ENCODE peak calls at places on chromosome 15, in eight cellular contexts. One of them, this sample, is unnamed.

GRCh38 chr15:43625086-43625485 is 6.5 kb upstream of the STRC start:
- DNase-seq in breast epithelium: no peak
- DNase-seq in endothelial cell of umbilical vein: no peak
- DNase-seq in heart left ventricle: no peak
- DNase-seq in lower leg skin: no peak
- DNase-seq in tibial nerve: no peak
- DNase-seq in adrenal gland: no peak
- DNase-seq in K562: no peak
- DNase-seq in this sample: no peak

GRCh38 chr15:66489179-66489791 is 8.3 kb downstream of the SNAPC5 start:
- DNase-seq in lower leg skin: peak
- DNase-seq in breast epithelium: no peak
- DNase-seq in adrenal gland: no peak
- DNase-seq in tibial nerve: no peak
- DNase-seq in endothelial cell of umbilical vein: no peak
- DNase-seq in heart left ventricle: no peak
- DNase-seq in K562: no peak
- DNase-seq in this sample: no peak

GRCh38 chr15:55879181-55879580 is 114.2 kb downstream of the NEDD4 start:
- DNase-seq in lower leg skin: no peak
- DNase-seq in tibial nerve: no peak
- DNase-seq in breast epithelium: no peak
- DNase-seq in endothelial cell of umbilical vein: peak
- DNase-seq in K562: no peak
- DNase-seq in heart left ventricle: no peak
- DNase-seq in adrenal gland: no peak
- DNase-seq in this sample: no peak

GRCh38 chr15:25091421-25092158 is 136.8 kb downstream of the SNRPN start:
- DNase-seq in tibial nerve: no peak
- DNase-seq in adrenal gland: no peak
- DNase-seq in endothelial cell of umbilical vein: no peak
- DNase-seq in breast epithelium: no peak
- DNase-seq in heart left ventricle: no peak
- DNase-seq in K562: no peak
- DNase-seq in lower leg skin: no peak
- DNase-seq in this sample: no peak

GRCh38 chr15:70447511-70447910 is 315.8 kb downstream of the UACA start:
- DNase-seq in K562: no peak
- DNase-seq in heart left ventricle: no peak
- DNase-seq in endothelial cell of umbilical vein: no peak
- DNase-seq in adrenal gland: no peak
- DNase-seq in lower leg skin: no peak
- DNase-seq in tibial nerve: no peak
- DNase-seq in breast epithelium: no peak
- DNase-seq in this sample: peak

GRCh38 chr15:39549912-39550311 is 31.0 kb upstream of the THBS1 start:
- DNase-seq in adrenal gland: no peak
- DNase-seq in endothelial cell of umbilical vein: no peak
- DNase-seq in breast epithelium: no peak
- DNase-seq in K562: no peak
- DNase-seq in lower leg skin: no peak
- DNase-seq in tibial nerve: peak
- DNase-seq in heart left ventricle: no peak
- DNase-seq in this sample: no peak

GRCh38 chr15:63874616-63875015 is 40.9 kb upstream of the HERC1 start:
- DNase-seq in breast epithelium: no peak
- DNase-seq in adrenal gland: no peak
- DNase-seq in lower leg skin: no peak
- DNase-seq in tibial nerve: no peak
- DNase-seq in heart left ventricle: no peak
- DNase-seq in endothelial cell of umbilical vein: no peak
- DNase-seq in K562: no peak
- DNase-seq in this sample: no peak

GRCh38 chr15:39125904-39126303 is 455.0 kb upstream of the THBS1 start:
- DNase-seq in tibial nerve: no peak
- DNase-seq in lower leg skin: no peak
- DNase-seq in K562: peak
- DNase-seq in breast epithelium: no peak
- DNase-seq in endothelial cell of umbilical vein: peak
- DNase-seq in adrenal gland: peak
- DNase-seq in heart left ventricle: no peak
- DNase-seq in this sample: peak

GRCh38 chr15:70535071-70535954 is 228.0 kb downstream of the UACA start:
- DNase-seq in breast epithelium: no peak
- DNase-seq in endothelial cell of umbilical vein: no peak
- DNase-seq in K562: no peak
- DNase-seq in heart left ventricle: no peak
- DNase-seq in lower leg skin: no peak
- DNase-seq in adrenal gland: no peak
- DNase-seq in tibial nerve: no peak
- DNase-seq in this sample: no peak

GRCh38 chr15:53716909-53717878 is 42.3 kb downstream of the WDR72 start:
- DNase-seq in K562: no peak
- DNase-seq in endothelial cell of umbilical vein: peak
- DNase-seq in adrenal gland: no peak
- DNase-seq in tibial nerve: no peak
- DNase-seq in heart left ventricle: no peak
- DNase-seq in lower leg skin: no peak
- DNase-seq in breast epithelium: no peak
- DNase-seq in this sample: peak

GRCh38 chr15:77907824-77908751 is 169.4 kb downstream of the TBC1D2B start:
- DNase-seq in heart left ventricle: no peak
- DNase-seq in breast epithelium: no peak
- DNase-seq in adrenal gland: peak
- DNase-seq in K562: peak
- DNase-seq in tibial nerve: no peak
- DNase-seq in endothelial cell of umbilical vein: no peak
- DNase-seq in lower leg skin: peak
- DNase-seq in this sample: peak

GRCh38 chr15:58731756-58732535 is 17.6 kb downstream of the ADAM10 start:
- DNase-seq in adrenal gland: peak
- DNase-seq in tibial nerve: peak
- DNase-seq in K562: peak
- DNase-seq in heart left ventricle: no peak
- DNase-seq in lower leg skin: no peak
- DNase-seq in endothelial cell of umbilical vein: peak
- DNase-seq in breast epithelium: no peak
- DNase-seq in this sample: no peak

GRCh38 chr15:67587754-67588153 is 45.3 kb downstream of the MAP2K5 start:
- DNase-seq in heart left ventricle: no peak
- DNase-seq in adrenal gland: no peak
- DNase-seq in K562: no peak
- DNase-seq in tibial nerve: no peak
- DNase-seq in endothelial cell of umbilical vein: no peak
- DNase-seq in breast epithelium: no peak
- DNase-seq in lower leg skin: no peak
- DNase-seq in this sample: no peak

GRCh38 chr15:64151727-64152506 is at the start of gene SNX22:
- DNase-seq in K562: no peak
- DNase-seq in tibial nerve: no peak
- DNase-seq in adrenal gland: no peak
- DNase-seq in endothelial cell of umbilical vein: peak
- DNase-seq in breast epithelium: no peak
- DNase-seq in lower leg skin: peak
- DNase-seq in heart left ventricle: no peak
- DNase-seq in this sample: peak

GRCh38 chr15:59553879-59554735 is 57.5 kb upstream of the GCNT3 start:
- DNase-seq in adrenal gland: no peak
- DNase-seq in endothelial cell of umbilical vein: peak
- DNase-seq in breast epithelium: peak
- DNase-seq in heart left ventricle: no peak
- DNase-seq in K562: no peak
- DNase-seq in lower leg skin: no peak
- DNase-seq in tibial nerve: no peak
- DNase-seq in this sample: no peak

GRCh38 chr15:31338879-31339557 is 12.4 kb downstream of the KLF13 start:
- DNase-seq in heart left ventricle: peak
- DNase-seq in lower leg skin: no peak
- DNase-seq in K562: no peak
- DNase-seq in endothelial cell of umbilical vein: peak
- DNase-seq in tibial nerve: peak
- DNase-seq in breast epithelium: peak
- DNase-seq in adrenal gland: peak
- DNase-seq in this sample: no peak

GRCh38 chr15:76235186-76235826 is 76.0 kb downstream of the ETFA start:
- DNase-seq in breast epithelium: no peak
- DNase-seq in K562: peak
- DNase-seq in tibial nerve: no peak
- DNase-seq in heart left ventricle: no peak
- DNase-seq in adrenal gland: no peak
- DNase-seq in lower leg skin: no peak
- DNase-seq in endothelial cell of umbilical vein: peak
- DNase-seq in this sample: peak

GRCh38 chr15:59543721-59544547 is 67.6 kb upstream of the GCNT3 start:
- DNase-seq in adrenal gland: no peak
- DNase-seq in K562: peak
- DNase-seq in breast epithelium: no peak
- DNase-seq in tibial nerve: no peak
- DNase-seq in lower leg skin: no peak
- DNase-seq in endothelial cell of umbilical vein: no peak
- DNase-seq in heart left ventricle: no peak
- DNase-seq in this sample: no peak

GRCh38 chr15:94258246-94258645 is 26.9 kb downstream of the MCTP2 start:
- DNase-seq in adrenal gland: no peak
- DNase-seq in tibial nerve: no peak
- DNase-seq in breast epithelium: no peak
- DNase-seq in lower leg skin: no peak
- DNase-seq in K562: no peak
- DNase-seq in endothelial cell of umbilical vein: no peak
- DNase-seq in heart left ventricle: no peak
- DNase-seq in this sample: no peak

GRCh38 chr15:90994417-90995311 is at the start of gene PRC1:
- DNase-seq in K562: peak
- DNase-seq in endothelial cell of umbilical vein: peak
- DNase-seq in heart left ventricle: peak
- DNase-seq in adrenal gland: peak
- DNase-seq in tibial nerve: peak
- DNase-seq in breast epithelium: peak
- DNase-seq in lower leg skin: peak
- DNase-seq in this sample: peak
- TF ChIP-seq POLR2A in K562: peak
- TF ChIP-seq POLR2A in endothelial cell of umbilical vein: peak
- TF ChIP-seq POLR2A in heart left ventricle: peak
- TF ChIP-seq POLR2A in adrenal gland: peak
- TF ChIP-seq POLR2A in tibial nerve: peak
- TF ChIP-seq POLR2A in breast epithelium: peak
- TF ChIP-seq POLR2A in lower leg skin: no peak
- TF ChIP-seq POLR2A in this sample: peak

GRCh38 chr15:100879461-100880138 is at the start of gene ALDH1A3:
- DNase-seq in tibial nerve: no peak
- DNase-seq in endothelial cell of umbilical vein: no peak
- DNase-seq in breast epithelium: no peak
- DNase-seq in adrenal gland: no peak
- DNase-seq in K562: no peak
- DNase-seq in lower leg skin: no peak
- DNase-seq in heart left ventricle: no peak
- DNase-seq in this sample: no peak
- TF ChIP-seq POLR2A in tibial nerve: peak
- TF ChIP-seq POLR2A in endothelial cell of umbilical vein: no peak
- TF ChIP-seq POLR2A in breast epithelium: no peak
- TF ChIP-seq POLR2A in adrenal gland: peak
- TF ChIP-seq POLR2A in K562: no peak
- TF ChIP-seq POLR2A in lower leg skin: no peak
- TF ChIP-seq POLR2A in heart left ventricle: no peak
- TF ChIP-seq POLR2A in this sample: no peak

DNA sequence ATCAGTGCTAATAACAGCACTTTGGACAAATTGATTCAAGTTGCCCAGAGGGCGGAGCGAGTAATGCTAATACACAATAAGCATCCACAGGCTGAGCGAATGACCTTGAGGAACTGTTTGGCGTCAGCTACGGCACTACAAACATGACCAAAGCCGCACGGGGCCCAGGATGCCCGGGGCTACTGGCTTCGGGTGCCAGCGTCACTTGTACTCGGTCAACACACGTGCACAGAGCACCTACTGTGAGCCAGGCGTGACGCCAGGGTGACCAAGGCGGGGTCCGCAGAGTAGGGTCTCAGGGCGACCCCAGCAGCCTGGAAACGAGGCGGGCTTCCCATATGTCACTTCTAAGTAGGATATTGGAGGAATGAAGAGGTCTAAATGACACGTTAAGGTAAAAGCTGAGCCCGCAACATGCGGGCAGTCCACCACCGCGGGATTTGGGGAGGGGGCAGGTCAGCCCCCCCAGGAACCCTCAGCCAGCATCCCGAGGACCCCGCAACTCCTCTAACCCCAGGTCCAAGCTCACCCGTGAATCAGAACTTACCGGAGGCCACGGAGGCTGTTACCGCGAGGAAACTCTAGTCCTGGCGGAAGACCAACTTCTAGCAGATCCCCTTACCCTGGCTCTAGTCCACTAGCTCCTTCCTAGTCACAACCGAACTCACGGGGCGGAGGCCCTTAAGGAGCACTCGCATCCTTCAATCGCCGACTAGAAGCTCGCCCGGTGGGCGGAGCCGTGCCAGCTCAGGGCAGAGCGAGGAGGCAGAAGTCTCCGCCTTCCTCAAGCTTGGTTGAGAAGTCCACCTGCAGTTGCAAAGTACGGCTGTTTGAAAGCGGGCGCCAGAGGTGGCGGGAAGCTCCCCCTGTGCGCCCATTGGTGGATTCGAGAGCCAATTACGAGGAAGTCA is at the start of gene CEP152:
- DNase-seq in breast epithelium: peak
- DNase-seq in heart left ventricle: peak
- DNase-seq in adrenal gland: peak
- DNase-seq in K562: peak
- DNase-seq in lower leg skin: peak
- DNase-seq in endothelial cell of umbilical vein: peak
- DNase-seq in tibial nerve: peak
- DNase-seq in this sample: peak
- TF ChIP-seq POLR2A in breast epithelium: no peak
- TF ChIP-seq POLR2A in heart left ventricle: peak
- TF ChIP-seq POLR2A in adrenal gland: no peak
- TF ChIP-seq POLR2A in K562: peak
- TF ChIP-seq POLR2A in lower leg skin: no peak
- TF ChIP-seq POLR2A in endothelial cell of umbilical vein: peak
- TF ChIP-seq POLR2A in tibial nerve: peak
- TF ChIP-seq POLR2A in this sample: peak

DNA sequence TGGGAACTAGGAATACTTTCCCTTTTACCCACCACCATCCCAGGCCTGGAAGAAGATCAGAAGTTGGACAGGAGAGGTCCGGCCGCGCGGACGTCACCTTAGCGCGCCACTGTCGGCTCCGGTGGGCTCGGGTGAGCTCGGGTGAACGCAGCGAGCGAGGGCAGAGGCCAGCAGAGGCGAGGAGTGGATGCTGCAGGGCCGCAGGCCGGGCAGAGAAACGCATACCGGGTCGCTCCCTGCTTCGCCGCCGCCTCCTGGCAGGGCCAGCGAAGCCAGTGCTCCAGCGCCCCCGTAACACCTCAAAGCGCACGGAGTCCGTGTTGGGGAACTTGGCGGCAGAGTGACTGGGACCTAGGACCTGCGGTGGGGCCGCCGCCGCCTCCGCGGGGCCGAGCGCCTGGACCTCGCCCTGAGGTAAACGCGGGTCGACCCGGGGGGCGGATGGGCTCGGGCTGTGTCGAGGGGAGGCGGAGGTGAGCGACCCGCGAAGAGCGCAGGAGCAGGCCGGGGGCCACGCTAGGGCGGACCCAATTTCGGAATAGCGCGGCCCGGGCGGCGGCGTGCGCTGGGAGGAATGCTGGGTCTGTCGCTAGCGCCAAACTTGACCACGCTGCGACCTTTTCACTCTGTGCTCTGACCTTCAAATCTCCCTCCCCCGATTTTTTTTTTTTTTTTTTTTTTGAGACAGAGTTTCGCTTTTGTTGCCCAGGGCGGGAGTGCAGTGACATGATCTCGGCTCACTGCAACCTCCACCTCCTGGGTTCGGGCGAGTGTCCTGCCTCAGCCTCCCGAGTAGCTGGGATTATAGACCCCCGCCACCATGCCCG is 1.6 kb downstream of the CYP11A1 start:
- DNase-seq in heart left ventricle: no peak
- DNase-seq in adrenal gland: peak
- DNase-seq in breast epithelium: no peak
- DNase-seq in endothelial cell of umbilical vein: peak
- DNase-seq in tibial nerve: peak
- DNase-seq in lower leg skin: peak
- DNase-seq in K562: no peak
- DNase-seq in this sample: peak
- TF ChIP-seq POLR2A in heart left ventricle: no peak
- TF ChIP-seq POLR2A in adrenal gland: peak
- TF ChIP-seq POLR2A in breast epithelium: no peak
- TF ChIP-seq POLR2A in endothelial cell of umbilical vein: no peak
- TF ChIP-seq POLR2A in tibial nerve: no peak
- TF ChIP-seq POLR2A in lower leg skin: no peak
- TF ChIP-seq POLR2A in K562: no peak
- TF ChIP-seq POLR2A in this sample: no peak